ENCODE peak calls at places on chromosomes 1 and 21, in nine cellular contexts. S is Ammon's horn; F is NCI-H460; L is substantia nigra; O is small intestine; P is esophagus squamous epithelium; H is central memory CD4-positive, alpha-beta T cell; Z is MM.1S; N is fibroblast of lung. T is an unnamed sample.

GRCh38 chr1:75053207-75053606 is 81.0 kb upstream of the LHX8 start:
- DNase-seq in S (no peak), F (no peak), L (no peak), O (no peak), P (no peak), H (no peak), Z (peak), N (no peak), T (no peak)

GRCh38 chr1:204417231-204417997 is 5.8 kb upstream of the PPP1R15B start:
- DNase-seq in S (peak), F (peak), L (no peak), O (peak), P (no peak), H (no peak), Z (no peak), N (peak), T (peak)

GRCh38 chr1:165894591-165894990 is 67.2 kb downstream of the UCK2 start:
- DNase-seq in S (no peak), F (no peak), L (no peak), O (no peak), P (no peak), H (no peak), Z (no peak), N (peak), T (no peak)

GRCh38 chr1:65717815-65718454 is 74.8 kb upstream of the PDE4B start:
- DNase-seq in S (no peak), F (peak), L (no peak), O (no peak), P (no peak), H (no peak), Z (no peak), N (peak), T (no peak)

GRCh38 chr1:175784826-175785225 is 41.4 kb upstream of the TNR start:
- DNase-seq in S (no peak), F (no peak), L (no peak), O (no peak), P (no peak), H (no peak), Z (no peak), N (no peak), T (no peak)

GRCh38 chr1:18530567-18531502 is 50.1 kb downstream of the KLHDC7A start:
- DNase-seq in S (no peak), F (peak), L (no peak), O (peak), P (no peak), H (no peak), Z (no peak), N (no peak), T (no peak)

GRCh38 chr1:234554478-234555311 is 55.3 kb downstream of the IRF2BP2 start:
- DNase-seq in S (no peak), F (no peak), L (no peak), O (no peak), P (no peak), H (no peak), Z (no peak), N (peak), T (no peak)

GRCh38 chr1:84944767-84945486 is 51.9 kb upstream of the LPAR3 start:
- DNase-seq in S (peak), F (peak), L (peak), O (peak), P (no peak), H (peak), Z (peak), N (peak), T (peak)

GRCh38 chr21:38474796-38475195 is 23.5 kb downstream of the ERG start:
- DNase-seq in S (no peak), F (no peak), L (no peak), O (no peak), P (no peak), H (no peak), Z (no peak), N (no peak), T (no peak)

GRCh38 chr1:22406722-22407495 is 44.7 kb upstream of the ZBTB40 start:
- DNase-seq in S (no peak), F (no peak), L (no peak), O (no peak), P (no peak), H (no peak), Z (no peak), N (no peak), T (no peak)

GRCh38 chr1:40143891-40144575 is 17.2 kb upstream of the RLF start:
- DNase-seq in S (peak), F (peak), L (no peak), O (peak), P (no peak), H (peak), Z (peak), N (peak), T (peak)

GRCh38 chr1:160354388-160354985 is 11.3 kb downstream of the NCSTN start:
- DNase-seq in S (peak), F (peak), L (no peak), O (no peak), P (no peak), H (no peak), Z (peak), N (peak), T (no peak)

GRCh38 chr1:9628541-9629444 is 22.7 kb upstream of the PIK3CD start:
- DNase-seq in S (no peak), F (no peak), L (no peak), O (peak), P (no peak), H (peak), Z (no peak), N (no peak), T (no peak)

GRCh38 chr1:31931241-31932225 is 6.6 kb downstream of the PTP4A2 start:
- DNase-seq in S (peak), F (no peak), L (no peak), O (no peak), P (no peak), H (no peak), Z (no peak), N (peak), T (peak)

GRCh38 chr1:117600966-117601365 is 4.9 kb upstream of the TENT5C start:
- DNase-seq in S (no peak), F (no peak), L (no peak), O (no peak), P (no peak), H (no peak), Z (no peak), N (peak), T (no peak)

GRCh38 chr21:43880111-43880985 is 15.3 kb downstream of the AGPAT3 start:
- DNase-seq in S (no peak), F (no peak), L (no peak), O (peak), P (no peak), H (no peak), Z (no peak), N (peak), T (peak)

GRCh38 chr1:152884966-152885624 is 7.0 kb downstream of the SMCP start:
- DNase-seq in S (no peak), F (no peak), L (no peak), O (no peak), P (no peak), H (no peak), Z (no peak), N (peak), T (no peak)

GRCh38 chr1:181089017-181089776 is 697 bp downstream of the IER5 start:
- DNase-seq in S (no peak), F (no peak), L (no peak), O (no peak), P (no peak), H (no peak), Z (peak), N (peak), T (no peak)

GRCh38 chr1:21335750-21336168 is 45.5 kb upstream of the ECE1 start:
- DNase-seq in S (no peak), F (no peak), L (peak), O (no peak), P (no peak), H (no peak), Z (no peak), N (no peak), T (no peak)

T was measured in pons.